ENCODE peak calls at places on chromosome 16, in four cellular contexts. One of them, this sample, is unnamed.

GRCh38 chr16:87169509-87169985 is 147.6 kb downstream of the C16orf95 start:
- DNase-seq in GM04504: no peak
- DNase-seq in amygdala: no peak
- DNase-seq in stimulated activated CD4-positive, alpha-beta T cell treated with anti-CD3 and anti-CD28 coated beads, Interleukin-15, amount 100 ng/mL, for 1 hour: no peak
- DNase-seq in this sample: no peak

GRCh38 chr16:35690413-35690812 is 2231.0 kb downstream of the TP53TG3F start:
- DNase-seq in GM04504: no peak
- DNase-seq in amygdala: no peak
- DNase-seq in stimulated activated CD4-positive, alpha-beta T cell treated with anti-CD3 and anti-CD28 coated beads, Interleukin-15, amount 100 ng/mL, for 1 hour: no peak
- DNase-seq in this sample: no peak

GRCh38 chr16:79592150-79592549 is 8.4 kb downstream of the MAF start:
- DNase-seq in GM04504: no peak
- DNase-seq in amygdala: peak
- DNase-seq in stimulated activated CD4-positive, alpha-beta T cell treated with anti-CD3 and anti-CD28 coated beads, Interleukin-15, amount 100 ng/mL, for 1 hour: no peak
- DNase-seq in this sample: no peak

GRCh38 chr16:57530531-57531252 is 5.7 kb downstream of the CCDC102A start:
- DNase-seq in GM04504: no peak
- DNase-seq in amygdala: no peak
- DNase-seq in stimulated activated CD4-positive, alpha-beta T cell treated with anti-CD3 and anti-CD28 coated beads, Interleukin-15, amount 100 ng/mL, for 1 hour: no peak
- DNase-seq in this sample: peak

GRCh38 chr16:13866073-13866472 is 53.9 kb upstream of the ERCC4 start:
- DNase-seq in GM04504: peak
- DNase-seq in amygdala: no peak
- DNase-seq in stimulated activated CD4-positive, alpha-beta T cell treated with anti-CD3 and anti-CD28 coated beads, Interleukin-15, amount 100 ng/mL, for 1 hour: no peak
- DNase-seq in this sample: peak

GRCh38 chr16:84056933-84057332 is 14.3 kb upstream of the SLC38A8 start:
- DNase-seq in GM04504: no peak
- DNase-seq in amygdala: no peak
- DNase-seq in stimulated activated CD4-positive, alpha-beta T cell treated with anti-CD3 and anti-CD28 coated beads, Interleukin-15, amount 100 ng/mL, for 1 hour: no peak
- DNase-seq in this sample: no peak

GRCh38 chr16:85829751-85830445 is 30.4 kb downstream of the COX4I1 start:
- DNase-seq in GM04504: no peak
- DNase-seq in amygdala: peak
- DNase-seq in stimulated activated CD4-positive, alpha-beta T cell treated with anti-CD3 and anti-CD28 coated beads, Interleukin-15, amount 100 ng/mL, for 1 hour: no peak
- DNase-seq in this sample: no peak

GRCh38 chr16:22693670-22694340 is 120.2 kb upstream of the HS3ST2 start:
- DNase-seq in GM04504: no peak
- DNase-seq in amygdala: no peak
- DNase-seq in stimulated activated CD4-positive, alpha-beta T cell treated with anti-CD3 and anti-CD28 coated beads, Interleukin-15, amount 100 ng/mL, for 1 hour: no peak
- DNase-seq in this sample: no peak

GRCh38 chr16:46673320-46674013 is 15.5 kb downstream of the VPS35 start:
- DNase-seq in GM04504: no peak
- DNase-seq in amygdala: peak
- DNase-seq in stimulated activated CD4-positive, alpha-beta T cell treated with anti-CD3 and anti-CD28 coated beads, Interleukin-15, amount 100 ng/mL, for 1 hour: no peak
- DNase-seq in this sample: peak

GRCh38 chr16:4805231-4805630 is 2.8 kb upstream of the ROGDI start:
- DNase-seq in GM04504: no peak
- DNase-seq in amygdala: no peak
- DNase-seq in stimulated activated CD4-positive, alpha-beta T cell treated with anti-CD3 and anti-CD28 coated beads, Interleukin-15, amount 100 ng/mL, for 1 hour: no peak
- DNase-seq in this sample: no peak

GRCh38 chr16:630024-630814 is 566 bp upstream of the WFIKKN1 start:
- DNase-seq in GM04504: no peak
- DNase-seq in amygdala: no peak
- DNase-seq in stimulated activated CD4-positive, alpha-beta T cell treated with anti-CD3 and anti-CD28 coated beads, Interleukin-15, amount 100 ng/mL, for 1 hour: no peak
- DNase-seq in this sample: no peak

GRCh38 chr16:19382887-19383816 is 34.5 kb upstream of the TMC5 start:
- DNase-seq in GM04504: no peak
- DNase-seq in amygdala: peak
- DNase-seq in stimulated activated CD4-positive, alpha-beta T cell treated with anti-CD3 and anti-CD28 coated beads, Interleukin-15, amount 100 ng/mL, for 1 hour: no peak
- DNase-seq in this sample: no peak

GRCh38 chr16:22373662-22374310 is 633 bp downstream of the CDR2 start:
- DNase-seq in GM04504: no peak
- DNase-seq in amygdala: peak
- DNase-seq in stimulated activated CD4-positive, alpha-beta T cell treated with anti-CD3 and anti-CD28 coated beads, Interleukin-15, amount 100 ng/mL, for 1 hour: no peak
- DNase-seq in this sample: peak

GRCh38 chr16:73172621-73173312 is 124.8 kb upstream of the ZFHX3 start:
- DNase-seq in GM04504: peak
- DNase-seq in amygdala: no peak
- DNase-seq in stimulated activated CD4-positive, alpha-beta T cell treated with anti-CD3 and anti-CD28 coated beads, Interleukin-15, amount 100 ng/mL, for 1 hour: no peak
- DNase-seq in this sample: no peak

GRCh38 chr16:73231969-73232554 is 184.1 kb upstream of the ZFHX3 start:
- DNase-seq in GM04504: no peak
- DNase-seq in amygdala: peak
- DNase-seq in stimulated activated CD4-positive, alpha-beta T cell treated with anti-CD3 and anti-CD28 coated beads, Interleukin-15, amount 100 ng/mL, for 1 hour: no peak
- DNase-seq in this sample: no peak